ENCODE peak calls at places on chromosomes 3 and 15, in four cellular contexts. One of them, this sample, is unnamed.

GRCh38 chr3:100720423-100720822 is 11.1 kb downstream of the TFG start:
- DNase-seq in OCI-LY7: no peak
- DNase-seq in HCT116: no peak
- DNase-seq in GM23248: no peak
- DNase-seq in this sample: no peak

GRCh38 chr15:90394702-90395442 is 6.8 kb downstream of the IQGAP1 start:
- DNase-seq in OCI-LY7: no peak
- DNase-seq in HCT116: no peak
- DNase-seq in GM23248: no peak
- DNase-seq in this sample: no peak

GRCh38 chr3:28994161-28994905 is 286.5 kb upstream of the RBMS3 start:
- DNase-seq in HCT116: no peak
- DNase-seq in OCI-LY7: no peak
- DNase-seq in GM23248: no peak
- DNase-seq in this sample: peak; percentile 6

GRCh38 chr15:75532413-75533250 is 46.5 kb downstream of the PTPN9 start:
- DNase-seq in GM23248: peak; percentile 59
- DNase-seq in HCT116: peak; percentile 49
- DNase-seq in OCI-LY7: peak; percentile 16
- DNase-seq in this sample: peak; percentile 52

GRCh38 chr3:123871946-123872345 is 12.2 kb downstream of the MYLK start:
- DNase-seq in OCI-LY7: no peak
- DNase-seq in GM23248: no peak
- DNase-seq in HCT116: no peak
- DNase-seq in this sample: no peak

GRCh38 chr15:67652586-67652985 is 110.1 kb downstream of the MAP2K5 start:
- DNase-seq in GM23248: no peak
- DNase-seq in HCT116: no peak
- DNase-seq in OCI-LY7: no peak
- DNase-seq in this sample: no peak

GRCh38 chr15:64045774-64046346 is 425 bp downstream of the DAPK2 start:
- DNase-seq in OCI-LY7: no peak
- DNase-seq in HCT116: no peak
- DNase-seq in GM23248: no peak
- DNase-seq in this sample: no peak

GRCh38 chr15:73125219-73125618 is 73.0 kb downstream of the NEO1 start:
- DNase-seq in HCT116: no peak
- DNase-seq in OCI-LY7: no peak
- DNase-seq in GM23248: peak; percentile 37
- DNase-seq in this sample: no peak

GRCh38 chr3:118978393-118978758 is 56.3 kb downstream of the IGSF11 start:
- DNase-seq in HCT116: no peak
- DNase-seq in GM23248: no peak
- DNase-seq in OCI-LY7: no peak
- DNase-seq in this sample: no peak

GRCh38 chr3:27253831-27254230 is 115.4 kb downstream of the NEK10 start:
- DNase-seq in GM23248: peak; percentile 58
- DNase-seq in HCT116: peak; percentile 51
- DNase-seq in OCI-LY7: peak; percentile 5
- DNase-seq in this sample: peak; percentile 49

GRCh38 chr15:70535071-70535954 is 228.0 kb downstream of the UACA start:
- DNase-seq in HCT116: no peak
- DNase-seq in OCI-LY7: peak; percentile 31
- DNase-seq in GM23248: no peak
- DNase-seq in this sample: no peak

GRCh38 chr3:29757054-29757777 is 476.3 kb downstream of the RBMS3 start:
- DNase-seq in OCI-LY7: no peak
- DNase-seq in HCT116: no peak
- DNase-seq in GM23248: peak; percentile 45
- DNase-seq in this sample: peak; percentile 10

GRCh38 chr15:32941823-32942222 is 224.0 kb downstream of the GREM1 start:
- DNase-seq in HCT116: no peak
- DNase-seq in GM23248: no peak
- DNase-seq in OCI-LY7: no peak
- DNase-seq in this sample: no peak

GRCh38 chr3:180002006-180002405 is 34.7 kb downstream of the PEX5L start:
- DNase-seq in GM23248: no peak
- DNase-seq in OCI-LY7: no peak
- DNase-seq in HCT116: no peak
- DNase-seq in this sample: no peak

GRCh38 chr3:62968128-62968527 is 92.9 kb upstream of the CADPS start:
- DNase-seq in HCT116: no peak
- DNase-seq in OCI-LY7: no peak
- DNase-seq in GM23248: peak; percentile 25
- DNase-seq in this sample: no peak

GRCh38 chr3:194009019-194009418 is 126.9 kb upstream of the HES1 start:
- DNase-seq in HCT116: no peak
- DNase-seq in OCI-LY7: no peak
- DNase-seq in GM23248: no peak
- DNase-seq in this sample: no peak

DNA sequence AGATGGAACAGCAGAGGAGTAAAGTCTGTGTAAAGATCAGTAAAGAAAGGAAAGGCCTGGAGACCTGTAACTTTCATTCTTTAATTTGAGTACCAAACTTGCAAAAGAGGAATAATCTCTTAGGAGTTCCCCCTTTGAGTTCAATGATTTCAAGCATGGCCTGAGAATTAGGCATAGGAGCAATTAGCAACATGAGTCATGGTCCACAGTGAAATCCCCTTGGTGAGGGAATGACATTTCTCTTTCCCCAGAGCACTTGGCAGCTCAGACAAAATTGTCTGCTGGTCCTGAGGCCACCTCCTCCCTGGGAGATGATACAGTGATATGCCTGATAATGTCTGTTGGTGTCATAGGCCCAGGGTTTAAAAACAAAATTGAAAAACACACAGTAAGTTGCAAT is 81.4 kb upstream of the CRBN start:
- DNase-seq in OCI-LY7: no peak
- DNase-seq in HCT116: no peak
- DNase-seq in GM23248: no peak
- DNase-seq in this sample: no peak
- H3K27ac ChIP-seq in OCI-LY7: no peak overlapping the region
- H3K27ac ChIP-seq in HCT116: no peak overlapping the region
- H3K27ac ChIP-seq in GM23248: no peak overlapping the region
- H3K27ac ChIP-seq in this sample: no peak overlapping the region

DNA sequence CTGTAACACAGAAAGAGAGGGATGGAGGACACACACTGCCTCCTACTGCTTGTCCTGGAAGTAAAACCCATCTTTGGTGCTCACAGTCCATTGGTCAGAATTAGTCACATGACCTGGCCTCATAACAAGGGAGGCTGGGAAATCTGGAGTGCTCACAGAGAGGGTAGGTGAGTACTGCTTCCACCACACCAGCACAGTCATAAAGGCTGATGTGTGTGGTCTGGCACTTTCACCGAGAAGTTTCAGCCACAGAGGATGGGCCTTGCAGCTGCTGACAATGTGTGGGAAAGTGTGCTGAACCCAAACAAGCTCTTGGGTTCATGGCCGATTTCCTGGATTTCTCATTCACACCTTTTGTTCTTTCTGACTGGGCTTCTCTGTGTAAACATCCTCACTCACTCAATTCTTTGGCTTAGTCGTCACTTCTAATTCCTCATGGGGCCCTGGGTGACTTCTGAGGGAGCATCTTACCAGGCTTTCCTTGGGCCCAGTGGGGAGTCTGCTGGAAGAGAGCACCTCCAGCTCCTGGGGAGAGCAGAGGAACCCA is 100.7 kb downstream of the ASB7 start:
- DNase-seq in OCI-LY7: peak; percentile 10
- DNase-seq in HCT116: no peak
- DNase-seq in GM23248: peak; percentile 91
- DNase-seq in this sample: no peak
- H3K4me2 ChIP-seq in OCI-LY7: no peak overlapping the region
- H3K4me2 ChIP-seq in HCT116: no peak overlapping the region
- H3K4me2 ChIP-seq in GM23248: no peak overlapping the region
- H3K4me2 ChIP-seq in this sample: no peak overlapping the region

GRCh38 chr3:78360849-78361248 is 1321.0 kb downstream of the ROBO2 start:
- DNase-seq in GM23248: no peak
- DNase-seq in HCT116: no peak
- DNase-seq in OCI-LY7: no peak
- DNase-seq in this sample: no peak
- H3K9me2 ChIP-seq in GM23248: no peaks in the 10 kb centered on the region
- H3K9me2 ChIP-seq in HCT116: no peaks in the 10 kb centered on the region
- H3K9me2 ChIP-seq in OCI-LY7: no peaks in the 10 kb centered on the region
- H3K9me2 ChIP-seq in this sample: no peaks in the 10 kb centered on the region

GRCh38 chr3:52682016-52682415 is 3.7 kb downstream of the PBRM1 start:
- DNase-seq in OCI-LY7: no peak
- DNase-seq in GM23248: peak; percentile 91
- DNase-seq in HCT116: peak; percentile 38
- DNase-seq in this sample: peak; percentile 67
- H3K27ac ChIP-seq in OCI-LY7: no peak overlapping the region
- H3K27ac ChIP-seq in GM23248: peak overlapping the region; percentile 74
- H3K27ac ChIP-seq in HCT116: no peak overlapping the region
- H3K27ac ChIP-seq in this sample: peak overlapping the region; percentile 66

GRCh38 chr3:70989174-70989573 is 594.4 kb downstream of the FOXP1 start:
- DNase-seq in GM23248: peak; percentile 75
- DNase-seq in HCT116: no peak
- DNase-seq in OCI-LY7: no peak
- DNase-seq in this sample: no peak
- H3K4me2 ChIP-seq in GM23248: peak overlapping the region; percentile 71
- H3K4me2 ChIP-seq in HCT116: no peak overlapping the region
- H3K4me2 ChIP-seq in OCI-LY7: no peak overlapping the region
- H3K4me2 ChIP-seq in this sample: no peak overlapping the region

GRCh38 chr3:41163399-41163798 is 35.9 kb upstream of the CTNNB1 start:
- DNase-seq in GM23248: no peak
- DNase-seq in OCI-LY7: no peak
- DNase-seq in HCT116: no peak
- DNase-seq in this sample: peak; percentile 37
- H3K9me2 ChIP-seq in GM23248: no peaks in the 10 kb centered on the region
- H3K9me2 ChIP-seq in OCI-LY7: no peaks in the 10 kb centered on the region
- H3K9me2 ChIP-seq in HCT116: no peaks in the 10 kb centered on the region
- H3K9me2 ChIP-seq in this sample: no peaks in the 10 kb centered on the region

This sample was measured in hepatocyte.